ENCODE peak calls at places on chromosome 3, in nine cellular contexts. One of them, this sample, is unnamed.

GRCh38 chr3:170499562-170500156 is 81.0 kb downstream of the CLDN11 start:
- DNase-seq in naive thymus-derived CD4-positive, alpha-beta T cell: no peak
- DNase-seq in upper lobe of right lung: no peak
- DNase-seq in Karpas-422: peak; percentile 69
- DNase-seq in cardiac muscle cell: peak; percentile 84
- DNase-seq in fibroblast of mammary gland: peak; percentile 85
- DNase-seq in lower lobe of right lung: no peak
- DNase-seq in AG09309: peak; percentile 62
- DNase-seq in aorta: no peak
- DNase-seq in this sample: no peak

GRCh38 chr3:23159929-23160328 is 43.2 kb upstream of the UBE2E2 start:
- DNase-seq in naive thymus-derived CD4-positive, alpha-beta T cell: no peak
- DNase-seq in upper lobe of right lung: no peak
- DNase-seq in Karpas-422: no peak
- DNase-seq in cardiac muscle cell: peak; percentile 51
- DNase-seq in fibroblast of mammary gland: peak; percentile 93
- DNase-seq in lower lobe of right lung: no peak
- DNase-seq in AG09309: peak; percentile 62
- DNase-seq in aorta: no peak
- DNase-seq in this sample: peak; percentile 73

GRCh38 chr3:52202384-52203077 is 4.6 kb downstream of the ALAS1 start:
- DNase-seq in naive thymus-derived CD4-positive, alpha-beta T cell: no peak
- DNase-seq in upper lobe of right lung: no peak
- DNase-seq in Karpas-422: peak; percentile 64
- DNase-seq in cardiac muscle cell: no peak
- DNase-seq in fibroblast of mammary gland: no peak
- DNase-seq in lower lobe of right lung: no peak
- DNase-seq in AG09309: no peak
- DNase-seq in aorta: no peak
- DNase-seq in this sample: no peak

GRCh38 chr3:176430244-176430893 is 766.9 kb downstream of the TBL1XR1 start:
- DNase-seq in naive thymus-derived CD4-positive, alpha-beta T cell: no peak
- DNase-seq in upper lobe of right lung: no peak
- DNase-seq in Karpas-422: peak; percentile 57
- DNase-seq in cardiac muscle cell: peak; percentile 71
- DNase-seq in fibroblast of mammary gland: peak; percentile 68
- DNase-seq in lower lobe of right lung: no peak
- DNase-seq in AG09309: peak; percentile 51
- DNase-seq in aorta: no peak
- DNase-seq in this sample: peak; percentile 26

GRCh38 chr3:33218446-33219174 is at the start of gene SUSD5:
- DNase-seq in naive thymus-derived CD4-positive, alpha-beta T cell: no peak
- DNase-seq in upper lobe of right lung: peak; percentile 72
- DNase-seq in Karpas-422: no peak
- DNase-seq in cardiac muscle cell: peak; percentile 53
- DNase-seq in fibroblast of mammary gland: peak; percentile 25
- DNase-seq in lower lobe of right lung: no peak
- DNase-seq in AG09309: no peak
- DNase-seq in aorta: peak; percentile 85
- DNase-seq in this sample: no peak

GRCh38 chr3:136545664-136546266 is 206.4 kb downstream of the STAG1 start:
- DNase-seq in naive thymus-derived CD4-positive, alpha-beta T cell: no peak
- DNase-seq in upper lobe of right lung: no peak
- DNase-seq in Karpas-422: peak; percentile 46
- DNase-seq in cardiac muscle cell: peak; percentile 31
- DNase-seq in fibroblast of mammary gland: peak; percentile 36
- DNase-seq in lower lobe of right lung: no peak
- DNase-seq in AG09309: no peak
- DNase-seq in aorta: no peak
- DNase-seq in this sample: no peak

GRCh38 chr3:69012111-69012835 is 1.2 kb downstream of the EOGT start:
- DNase-seq in naive thymus-derived CD4-positive, alpha-beta T cell: no peak
- DNase-seq in upper lobe of right lung: peak; percentile 74
- DNase-seq in Karpas-422: no peak
- DNase-seq in cardiac muscle cell: peak; percentile 49
- DNase-seq in fibroblast of mammary gland: peak; percentile 72
- DNase-seq in lower lobe of right lung: peak; percentile 62
- DNase-seq in AG09309: peak; percentile 67
- DNase-seq in aorta: peak; percentile 86
- DNase-seq in this sample: no peak

GRCh38 chr3:31800436-31800835 is 180.6 kb downstream of the OSBPL10 start:
- DNase-seq in naive thymus-derived CD4-positive, alpha-beta T cell: no peak
- DNase-seq in upper lobe of right lung: no peak
- DNase-seq in Karpas-422: no peak
- DNase-seq in cardiac muscle cell: no peak
- DNase-seq in fibroblast of mammary gland: no peak
- DNase-seq in lower lobe of right lung: no peak
- DNase-seq in AG09309: no peak
- DNase-seq in aorta: no peak
- DNase-seq in this sample: no peak

GRCh38 chr3:14535616-14536015 is 4.5 kb downstream of the GRIP2 start:
- DNase-seq in naive thymus-derived CD4-positive, alpha-beta T cell: no peak
- DNase-seq in upper lobe of right lung: no peak
- DNase-seq in Karpas-422: no peak
- DNase-seq in cardiac muscle cell: no peak
- DNase-seq in fibroblast of mammary gland: no peak
- DNase-seq in lower lobe of right lung: peak; percentile 10
- DNase-seq in AG09309: no peak
- DNase-seq in aorta: peak; percentile 23
- DNase-seq in this sample: no peak

GRCh38 chr3:134366928-134367352 is 7.3 kb downstream of the AMOTL2 start:
- DNase-seq in naive thymus-derived CD4-positive, alpha-beta T cell: no peak
- DNase-seq in upper lobe of right lung: no peak
- DNase-seq in Karpas-422: no peak
- DNase-seq in cardiac muscle cell: no peak
- DNase-seq in fibroblast of mammary gland: no peak
- DNase-seq in lower lobe of right lung: no peak
- DNase-seq in AG09309: no peak
- DNase-seq in aorta: peak; percentile 81
- DNase-seq in this sample: no peak

GRCh38 chr3:172159376-172159775 is 120.0 kb downstream of the FNDC3B start:
- DNase-seq in naive thymus-derived CD4-positive, alpha-beta T cell: no peak
- DNase-seq in upper lobe of right lung: no peak
- DNase-seq in Karpas-422: no peak
- DNase-seq in cardiac muscle cell: no peak
- DNase-seq in fibroblast of mammary gland: peak; percentile 32
- DNase-seq in lower lobe of right lung: no peak
- DNase-seq in AG09309: no peak
- DNase-seq in aorta: no peak
- DNase-seq in this sample: no peak

GRCh38 chr3:101829066-101829830 is 20.1 kb upstream of the NFKBIZ start:
- DNase-seq in naive thymus-derived CD4-positive, alpha-beta T cell: peak; percentile 53
- DNase-seq in upper lobe of right lung: no peak
- DNase-seq in Karpas-422: no peak
- DNase-seq in cardiac muscle cell: peak; percentile 74
- DNase-seq in fibroblast of mammary gland: peak; percentile 90
- DNase-seq in lower lobe of right lung: no peak
- DNase-seq in AG09309: no peak
- DNase-seq in aorta: peak; percentile 82
- DNase-seq in this sample: peak; percentile 53

GRCh38 chr3:144645300-144645699 is 673.7 kb downstream of the DIPK2A start:
- DNase-seq in naive thymus-derived CD4-positive, alpha-beta T cell: no peak
- DNase-seq in upper lobe of right lung: no peak
- DNase-seq in Karpas-422: no peak
- DNase-seq in cardiac muscle cell: no peak
- DNase-seq in fibroblast of mammary gland: no peak
- DNase-seq in lower lobe of right lung: no peak
- DNase-seq in AG09309: no peak
- DNase-seq in aorta: no peak
- DNase-seq in this sample: no peak

GRCh38 chr3:144638009-144638408 is 666.4 kb downstream of the DIPK2A start:
- DNase-seq in naive thymus-derived CD4-positive, alpha-beta T cell: no peak
- DNase-seq in upper lobe of right lung: no peak
- DNase-seq in Karpas-422: no peak
- DNase-seq in cardiac muscle cell: no peak
- DNase-seq in fibroblast of mammary gland: no peak
- DNase-seq in lower lobe of right lung: no peak
- DNase-seq in AG09309: no peak
- DNase-seq in aorta: no peak
- DNase-seq in this sample: no peak

GRCh38 chr3:144643778-144644191 is 672.2 kb downstream of the DIPK2A start:
- DNase-seq in naive thymus-derived CD4-positive, alpha-beta T cell: no peak
- DNase-seq in upper lobe of right lung: no peak
- DNase-seq in Karpas-422: no peak
- DNase-seq in cardiac muscle cell: peak; percentile 76
- DNase-seq in fibroblast of mammary gland: peak; percentile 49
- DNase-seq in lower lobe of right lung: no peak
- DNase-seq in AG09309: peak; percentile 14
- DNase-seq in aorta: no peak
- DNase-seq in this sample: peak; percentile 9
- H3K4me3 ChIP-seq in naive thymus-derived CD4-positive, alpha-beta T cell: no peak overlapping the region
- H3K4me3 ChIP-seq in upper lobe of right lung: no peak overlapping the region
- H3K4me3 ChIP-seq in Karpas-422: no peak overlapping the region
- H3K4me3 ChIP-seq in cardiac muscle cell: no peak overlapping the region
- H3K4me3 ChIP-seq in fibroblast of mammary gland: no peak overlapping the region
- H3K4me3 ChIP-seq in lower lobe of right lung: no peak overlapping the region
- H3K4me3 ChIP-seq in AG09309: no peak overlapping the region
- H3K4me3 ChIP-seq in aorta: no peak overlapping the region
- H3K4me3 ChIP-seq in this sample: no peak overlapping the region

GRCh38 chr3:56753206-56753605 is 48.5 kb downstream of the ARHGEF3 start:
- DNase-seq in naive thymus-derived CD4-positive, alpha-beta T cell: no peak
- DNase-seq in upper lobe of right lung: no peak
- DNase-seq in Karpas-422: no peak
- DNase-seq in cardiac muscle cell: peak; percentile 67
- DNase-seq in fibroblast of mammary gland: peak; percentile 62
- DNase-seq in lower lobe of right lung: no peak
- DNase-seq in AG09309: peak; percentile 46
- DNase-seq in aorta: no peak
- DNase-seq in this sample: no peak

GRCh38 chr3:56758539-56758981 is 43.2 kb downstream of the ARHGEF3 start:
- DNase-seq in naive thymus-derived CD4-positive, alpha-beta T cell: no peak
- DNase-seq in upper lobe of right lung: no peak
- DNase-seq in Karpas-422: peak; percentile 36
- DNase-seq in cardiac muscle cell: peak; percentile 92
- DNase-seq in fibroblast of mammary gland: peak; percentile 93
- DNase-seq in lower lobe of right lung: peak; percentile 55
- DNase-seq in AG09309: peak; percentile 83
- DNase-seq in aorta: no peak
- DNase-seq in this sample: peak; percentile 56

GRCh38 chr3:56759532-56759931 is 42.2 kb downstream of the ARHGEF3 start:
- DNase-seq in naive thymus-derived CD4-positive, alpha-beta T cell: no peak
- DNase-seq in upper lobe of right lung: no peak
- DNase-seq in Karpas-422: no peak
- DNase-seq in cardiac muscle cell: no peak
- DNase-seq in fibroblast of mammary gland: no peak
- DNase-seq in lower lobe of right lung: no peak
- DNase-seq in AG09309: no peak
- DNase-seq in aorta: no peak
- DNase-seq in this sample: no peak

GRCh38 chr3:56751056-56751455 is 50.7 kb downstream of the ARHGEF3 start:
- DNase-seq in naive thymus-derived CD4-positive, alpha-beta T cell: no peak
- DNase-seq in upper lobe of right lung: no peak
- DNase-seq in Karpas-422: no peak
- DNase-seq in cardiac muscle cell: no peak
- DNase-seq in fibroblast of mammary gland: peak; percentile 37
- DNase-seq in lower lobe of right lung: no peak
- DNase-seq in AG09309: no peak
- DNase-seq in aorta: no peak
- DNase-seq in this sample: no peak

DNA sequence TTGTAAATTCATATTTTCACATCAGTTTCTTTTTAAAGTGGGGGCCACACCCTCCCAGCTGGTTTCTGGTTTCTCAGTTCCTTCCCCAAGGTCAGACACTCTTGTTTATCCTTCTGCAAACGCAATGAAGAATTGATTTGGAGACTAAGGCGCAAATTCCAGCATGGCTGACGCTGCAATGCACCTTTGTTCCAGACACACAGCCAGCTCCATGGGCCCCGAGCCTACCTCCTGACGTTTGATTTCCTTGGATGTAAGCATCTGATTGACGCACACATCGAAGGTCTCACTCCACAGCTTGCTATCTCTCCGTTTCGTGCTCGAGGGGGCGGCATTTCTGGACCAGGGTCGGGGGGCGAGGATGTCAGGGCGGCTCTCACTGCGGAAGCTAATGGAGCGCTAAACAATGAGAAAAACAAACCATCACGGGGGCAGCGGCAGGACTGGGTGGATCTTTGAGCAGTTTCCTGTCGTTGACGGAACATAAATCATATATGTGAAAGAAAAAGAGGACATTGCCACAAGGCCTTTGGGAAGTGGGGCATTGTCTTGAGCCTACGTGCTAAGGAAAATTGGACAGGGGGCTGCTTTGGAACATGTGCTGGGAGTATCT is 46.9 kb downstream of the ARHGEF3 start:
- DNase-seq in naive thymus-derived CD4-positive, alpha-beta T cell: peak; percentile 34
- DNase-seq in upper lobe of right lung: peak; percentile 69
- DNase-seq in Karpas-422: no peak
- DNase-seq in cardiac muscle cell: no peak
- DNase-seq in fibroblast of mammary gland: no peak
- DNase-seq in lower lobe of right lung: peak; percentile 54
- DNase-seq in AG09309: no peak
- DNase-seq in aorta: no peak
- DNase-seq in this sample: no peak
- H3K4me3 ChIP-seq in naive thymus-derived CD4-positive, alpha-beta T cell: peak overlapping the region; percentile 59
- H3K4me3 ChIP-seq in upper lobe of right lung: peak overlapping the region; percentile 32
- H3K4me3 ChIP-seq in Karpas-422: peak overlapping the region; percentile 35
- H3K4me3 ChIP-seq in cardiac muscle cell: no peak overlapping the region
- H3K4me3 ChIP-seq in fibroblast of mammary gland: no peak overlapping the region
- H3K4me3 ChIP-seq in lower lobe of right lung: peak overlapping the region; percentile 37
- H3K4me3 ChIP-seq in AG09309: no peak overlapping the region
- H3K4me3 ChIP-seq in aorta: no peak overlapping the region
- H3K4me3 ChIP-seq in this sample: no peak overlapping the region

GRCh38 chr3:126181398-126181725 is 976 bp upstream of the ALDH1L1 start:
- DNase-seq in naive thymus-derived CD4-positive, alpha-beta T cell: no peak
- DNase-seq in upper lobe of right lung: no peak
- DNase-seq in Karpas-422: no peak
- DNase-seq in cardiac muscle cell: no peak
- DNase-seq in fibroblast of mammary gland: no peak
- DNase-seq in lower lobe of right lung: no peak
- DNase-seq in AG09309: no peak
- DNase-seq in aorta: no peak
- DNase-seq in this sample: no peak
- H3K4me3 ChIP-seq in naive thymus-derived CD4-positive, alpha-beta T cell: no peak overlapping the region
- H3K4me3 ChIP-seq in upper lobe of right lung: peak overlapping the region; percentile 51
- H3K4me3 ChIP-seq in Karpas-422: no peak overlapping the region
- H3K4me3 ChIP-seq in cardiac muscle cell: no peak overlapping the region
- H3K4me3 ChIP-seq in fibroblast of mammary gland: peak overlapping the region; percentile 49
- H3K4me3 ChIP-seq in lower lobe of right lung: peak overlapping the region; percentile 55
- H3K4me3 ChIP-seq in AG09309: no peak overlapping the region
- H3K4me3 ChIP-seq in aorta: no peak overlapping the region
- H3K4me3 ChIP-seq in this sample: peak overlapping the region; percentile 46

DNA sequence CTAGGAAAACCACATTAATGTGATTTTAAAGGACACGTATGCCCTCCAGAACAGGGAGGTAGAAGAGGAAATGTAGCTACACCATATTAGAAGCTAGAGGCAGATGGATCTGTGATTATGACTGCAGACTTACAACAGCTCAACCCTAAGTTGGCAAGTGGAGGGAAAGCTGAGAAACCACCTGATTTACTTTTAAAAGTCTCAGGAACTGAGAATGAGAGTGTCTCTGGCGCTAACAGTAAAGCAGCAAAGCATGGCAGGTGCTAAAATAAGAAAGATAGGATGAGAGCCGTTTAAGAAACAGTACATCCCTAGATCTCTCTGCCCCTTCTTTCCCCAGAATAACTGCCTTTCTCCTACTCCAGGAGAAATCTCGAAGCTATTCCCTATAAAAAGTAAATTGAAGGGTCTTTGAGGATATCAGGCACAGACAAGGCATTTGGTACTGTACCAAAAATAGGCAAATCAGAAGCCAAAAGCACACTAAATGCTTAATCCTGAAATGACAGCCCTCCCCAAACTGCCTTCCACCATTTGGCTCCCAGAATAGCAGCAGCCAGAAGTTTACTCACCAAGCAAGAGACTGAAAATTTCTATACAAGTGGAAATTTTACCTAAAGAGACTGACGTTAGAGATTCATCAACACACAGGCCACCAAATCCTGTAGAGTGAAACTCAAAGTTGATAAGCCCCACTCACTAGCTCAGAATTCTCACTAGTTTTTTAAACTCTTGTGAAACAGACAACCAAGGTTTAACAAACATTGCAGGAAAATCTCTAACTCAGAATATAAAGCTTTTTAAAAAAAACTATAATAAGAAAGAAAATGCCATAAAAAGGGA is 34.3 kb upstream of the PARP14 start:
- DNase-seq in naive thymus-derived CD4-positive, alpha-beta T cell: peak; percentile 37
- DNase-seq in upper lobe of right lung: no peak
- DNase-seq in Karpas-422: no peak
- DNase-seq in cardiac muscle cell: peak; percentile 19
- DNase-seq in fibroblast of mammary gland: no peak
- DNase-seq in lower lobe of right lung: no peak
- DNase-seq in AG09309: no peak
- DNase-seq in aorta: no peak
- DNase-seq in this sample: no peak
- H3K4me3 ChIP-seq in naive thymus-derived CD4-positive, alpha-beta T cell: peak overlapping the region; percentile 18
- H3K4me3 ChIP-seq in upper lobe of right lung: no peak overlapping the region
- H3K4me3 ChIP-seq in Karpas-422: peak overlapping the region; percentile 16
- H3K4me3 ChIP-seq in cardiac muscle cell: no peak overlapping the region
- H3K4me3 ChIP-seq in fibroblast of mammary gland: no peak overlapping the region
- H3K4me3 ChIP-seq in lower lobe of right lung: no peak overlapping the region
- H3K4me3 ChIP-seq in AG09309: no peak overlapping the region
- H3K4me3 ChIP-seq in aorta: no peak overlapping the region
- H3K4me3 ChIP-seq in this sample: no peak overlapping the region

This sample was measured in skeletal muscle cell.